ENCODE peak calls at places on chromosomes 5 and 9, in five cellular contexts. H is stomach, L is glutamatergic neuron, T is M059J, B is neural crest cell. Z is an unnamed sample.

GRCh38 chr5:142749321-142749720 is 20.9 kb upstream of the ARHGAP26 start:
- DNase-seq in L (no peak), B (no peak), H (no peak), T (peak; percentile 88), Z (no peak)

GRCh38 chr9:133956520-133957076 is 35.5 kb downstream of the VAV2 start:
- DNase-seq in L (peak; percentile 28), B (no peak), H (no peak), T (no peak), Z (no peak)

GRCh38 chr9:91424403-91425176 is 958 bp upstream of the NFIL3 start:
- DNase-seq in H (peak; percentile 80), L (peak; percentile 56), B (peak; percentile 30), T (peak; percentile 77), Z (peak; percentile 84)

GRCh38 chr5:34868736-34869135 is 29.8 kb downstream of the TTC23L start:
- DNase-seq in L (no peak), H (no peak), B (no peak), T (no peak), Z (no peak)

GRCh38 chr5:35618297-35618636 is 604 bp downstream of the SPEF2 start:
- DNase-seq in L (no peak), H (no peak), B (no peak), T (peak; percentile 25), Z (no peak)

GRCh38 chr9:32403567-32403966 is 19.1 kb downstream of the ACO1 start:
- DNase-seq in L (no peak), B (no peak), T (peak; percentile 37), H (no peak), Z (no peak)

GRCh38 chr5:76893294-76893693 is 43.5 kb downstream of the S100Z start:
- DNase-seq in H (no peak), T (peak; percentile 18), B (no peak), L (no peak), Z (no peak)

GRCh38 chr5:112555691-112556090 is 136.6 kb upstream of the EPB41L4A start:
- DNase-seq in H (no peak), T (peak; percentile 47), B (no peak), L (no peak), Z (no peak)

GRCh38 chr9:78280982-78281668 is 15.8 kb upstream of the PSAT1 start:
- DNase-seq in B (no peak), T (no peak), H (peak; percentile 84), L (no peak), Z (peak; percentile 20)

GRCh38 chr5:167587768-167588167 is 703.7 kb upstream of the WWC1 start:
- DNase-seq in L (peak; percentile 59), B (peak; percentile 14), T (peak; percentile 51), H (no peak), Z (no peak)

GRCh38 chr5:16763211-16763610 is 146.4 kb upstream of the RETREG1 start:
- DNase-seq in H (no peak), B (no peak), T (no peak), L (no peak), Z (no peak)

GRCh38 chr5:123472150-123472549 is 39.8 kb upstream of the CSNK1G3 start:
- DNase-seq in H (no peak), B (no peak), T (no peak), L (no peak), Z (no peak)

GRCh38 chr5:151101746-151102145 is 20.9 kb upstream of the TNIP1 start:
- DNase-seq in L (no peak), B (no peak), T (no peak), H (peak; percentile 81), Z (no peak)

GRCh38 chr5:159050408-159051091 is 49.2 kb downstream of the EBF1 start:
- DNase-seq in H (no peak), L (peak; percentile 25), B (no peak), T (peak; percentile 58), Z (no peak)

GRCh38 chr9:99421369-99421768 is 199.3 kb downstream of the SEC61B start:
- DNase-seq in L (no peak), H (no peak), T (no peak), B (no peak), Z (no peak)

GRCh38 chr9:89905628-89906338 is 301.0 kb downstream of the GADD45G start:
- DNase-seq in B (no peak), L (no peak), H (no peak), T (no peak), Z (no peak)

GRCh38 chr5:179284751-179285191 is 60.5 kb downstream of the ADAMTS2 start:
- DNase-seq in L (peak; percentile 11), T (no peak), H (no peak), B (no peak), Z (no peak)

GRCh38 chr9:1285526-1285925 is 235.4 kb downstream of the DMRT2 start:
- DNase-seq in L (no peak), T (no peak), H (no peak), B (no peak), Z (no peak)

GRCh38 chr9:75378926-75379325 is 290.6 kb downstream of the OSTF1 start:
- DNase-seq in L (no peak), H (no peak), B (no peak), T (no peak), Z (no peak)

GRCh38 chr5:38574009-38574408 is 17.6 kb upstream of the LIFR start:
- DNase-seq in T (no peak), H (no peak), L (no peak), B (no peak), Z (no peak)

GRCh38 chr9:18623201-18623600 is 149.2 kb downstream of the ADAMTSL1 start:
- DNase-seq in L (no peak), H (no peak), T (no peak), B (no peak), Z (no peak)

GRCh38 chr5:6462671-6463070 is 14.0 kb downstream of the UBE2QL1 start:
- DNase-seq in L (no peak), H (no peak), B (no peak), T (no peak), Z (no peak)

GRCh38 chr9:128823903-128824406 is 5.6 kb downstream of the SPOUT1 start:
- DNase-seq in B (no peak), H (peak; percentile 74), L (no peak), T (no peak), Z (no peak)